ENCODE peak calls at places on chromosomes 13 and 19, in five cellular contexts. A, S, N, K and P are unnamed samples.

GRCh38 chr13:100221166-100221565 is 132.3 kb downstream of the PCCA start:
- DNase-seq in A (no peak), S (no peak), N (no peak), K (no peak), P (no peak)

GRCh38 chr19:16247353-16248182 is 49.9 kb downstream of the AP1M1 start:
- DNase-seq in A (peak), S (peak), N (peak), K (peak), P (peak)

GRCh38 chr13:95023405-95023804 is 277.8 kb downstream of the ABCC4 start:
- DNase-seq in A (no peak), S (no peak), N (no peak), K (no peak), P (no peak)

GRCh38 chr19:5950744-5951143 is 27.2 kb downstream of the RANBP3 start:
- DNase-seq in A (no peak), S (no peak), N (no peak), K (no peak), P (no peak)

GRCh38 chr19:1206063-1206732 is 620 bp downstream of the STK11 start:
- DNase-seq in A (no peak), S (no peak), N (no peak), K (peak), P (peak)

GRCh38 chr19:35059006-35059798 is 17.7 kb downstream of the HPN start:
- DNase-seq in A (no peak), S (no peak), N (no peak), K (no peak), P (no peak)

GRCh38 chr19:6271251-6271650 is 8.5 kb downstream of the MLLT1 start:
- DNase-seq in A (no peak), S (no peak), N (no peak), K (no peak), P (no peak)

GRCh38 chr19:17757125-17757524 is 5.8 kb downstream of the FCHO1 start:
- DNase-seq in A (peak), S (peak), N (no peak), K (no peak), P (no peak)

GRCh38 chr19:44745386-44745831 is 3.1 kb upstream of the BCL3 start:
- DNase-seq in A (no peak), S (peak), N (no peak), K (peak), P (no peak)

GRCh38 chr19:49155005-49155826 is at the start of gene HRC:
- DNase-seq in A (no peak), S (no peak), N (no peak), K (no peak), P (no peak)

GRCh38 chr13:49527123-49527522 is 31.4 kb downstream of the PHF11 start:
- DNase-seq in A (peak), S (no peak), N (no peak), K (no peak), P (no peak)

GRCh38 chr19:46101293-46101692 is 23.2 kb downstream of the IGFL3 start:
- DNase-seq in A (no peak), S (no peak), N (no peak), K (no peak), P (no peak)

GRCh38 chr13:95188128-95188527 is 113.1 kb downstream of the ABCC4 start:
- DNase-seq in A (no peak), S (no peak), N (no peak), K (no peak), P (no peak)

GRCh38 chr13:64074989-64075474 is 2659.4 kb upstream of the PCDH20 start:
- DNase-seq in A (no peak), S (no peak), N (no peak), K (no peak), P (no peak)

GRCh38 chr19:9306443-9306842 is 3.2 kb downstream of the ZNF699 start:
- DNase-seq in A (no peak), S (no peak), N (no peak), K (no peak), P (no peak)

GRCh38 chr19:47707135-47707925 is 5.9 kb upstream of the EHD2 start:
- DNase-seq in A (peak), S (peak), N (peak), K (peak), P (peak)

GRCh38 chr13:40536443-40537113 is 129.9 kb downstream of the FOXO1 start:
- DNase-seq in A (no peak), S (peak), N (no peak), K (no peak), P (no peak)

GRCh38 chr13:95924389-95924994 is 128.7 kb downstream of the UGGT2 start:
- DNase-seq in A (no peak), S (no peak), N (no peak), K (no peak), P (no peak)

GRCh38 chr19:31255863-31256600 is 93.2 kb downstream of the TSHZ3 start:
- DNase-seq in A (no peak), S (no peak), N (no peak), K (no peak), P (no peak)

GRCh38 chr19:57389730-57390598 is at the start of gene ZNF548:
- DNase-seq in A (peak), S (peak), N (peak), K (peak), P (peak)
- TF ChIP-seq CTCF in A (no peak), S (no peak), N (peak), K (peak), P (no peak)

GRCh38 chr13:30479154-30479553 is 13.4 kb upstream of the HMGB1 start:
- DNase-seq in A (no peak), S (no peak), N (no peak), K (no peak), P (no peak)
- TF ChIP-seq CTCF in A (no peak), S (no peak), N (no peak), K (no peak), P (no peak)

GRCh38 chr13:69935043-69935442 is 172.6 kb upstream of the ATXN8OS start:
- DNase-seq in A (no peak), S (no peak), N (no peak), K (no peak), P (no peak)
- TF ChIP-seq CTCF in A (no peak), S (no peak), N (peak), K (no peak), P (peak)

GRCh38 chr13:24232474-24232873 is 72.0 kb downstream of the SPATA13 start:
- DNase-seq in A (no peak), S (no peak), N (no peak), K (no peak), P (no peak)
- TF ChIP-seq CTCF in A (no peak), S (no peak), N (no peak), K (no peak), P (no peak)

GRCh38 chr13:43908156-43909126 is 28.7 kb downstream of the LACC1 start:
- DNase-seq in A (no peak), S (no peak), N (no peak), K (no peak), P (peak)
- TF ChIP-seq CTCF in A (peak), S (no peak), N (peak), K (peak), P (peak)

GRCh38 chr19:38917921-38918491 is 6.0 kb upstream of the CCER2 start:
- DNase-seq in A (no peak), S (no peak), N (no peak), K (peak), P (peak)
- TF ChIP-seq CTCF in A (no peak), S (no peak), N (no peak), K (no peak), P (no peak)